ENCODE peak calls at places on chromosomes 7 and 10, in six cellular contexts. W, I, U, B, N and X are unnamed samples.

GRCh38 chr10:127813290-127813689 is 76.3 kb downstream of the FOXI2 start:
- DNase-seq in W (no peak), I (no peak), U (no peak), B (no peak), N (no peak), X (no peak)

GRCh38 chr7:44288811-44289340 is 36.5 kb downstream of the CAMK2B start:
- DNase-seq in W (no peak), I (no peak), U (no peak), B (no peak), N (peak), X (no peak)

GRCh38 chr7:115230882-115231508 is 309.1 kb downstream of the MDFIC start:
- DNase-seq in W (peak), I (no peak), U (no peak), B (no peak), N (no peak), X (no peak)

GRCh38 chr7:79386688-79387422 is 66.6 kb downstream of the MAGI2 start:
- DNase-seq in W (no peak), I (no peak), U (no peak), B (no peak), N (no peak), X (no peak)

GRCh38 chr7:36985866-36986402 is 261.6 kb upstream of the AOAH start:
- DNase-seq in W (no peak), I (no peak), U (no peak), B (no peak), N (no peak), X (no peak)

GRCh38 chr10:62264702-62265436 is 3.8 kb downstream of the RTKN2 start:
- DNase-seq in W (peak), I (no peak), U (no peak), B (peak), N (no peak), X (no peak)

GRCh38 chr7:51450541-51450940 is 133.9 kb upstream of the COBL start:
- DNase-seq in W (no peak), I (no peak), U (no peak), B (no peak), N (no peak), X (no peak)

GRCh38 chr7:27478104-27478503 is 184.6 kb downstream of the HIBADH start:
- DNase-seq in W (no peak), I (no peak), U (no peak), B (no peak), N (no peak), X (no peak)

GRCh38 chr7:139867847-139868246 is 38.8 kb downstream of the TBXAS1 start:
- DNase-seq in W (no peak), I (no peak), U (no peak), B (no peak), N (no peak), X (no peak)

GRCh38 chr7:158266817-158267736 is 320.5 kb downstream of the PTPRN2 start:
- DNase-seq in W (no peak), I (no peak), U (no peak), B (no peak), N (no peak), X (no peak)

GRCh38 chr7:73350311-73351068 is 22.5 kb downstream of the FKBP6 start:
- DNase-seq in W (no peak), I (no peak), U (no peak), B (no peak), N (no peak), X (no peak)

GRCh38 chr7:133871757-133872156 is 255.4 kb upstream of the LRGUK start:
- DNase-seq in W (peak), I (no peak), U (no peak), B (no peak), N (no peak), X (no peak)

GRCh38 chr10:126749030-126749655 is 78.7 kb upstream of the C10orf90 start:
- DNase-seq in W (peak), I (peak), U (no peak), B (peak), N (peak), X (peak)

GRCh38 chr7:91837397-91838070 is 43.0 kb downstream of the MTERF1 start:
- DNase-seq in W (no peak), I (no peak), U (no peak), B (no peak), N (no peak), X (no peak)

GRCh38 chr7:69438584-69438983 is 159.7 kb upstream of the AUTS2 start:
- DNase-seq in W (no peak), I (no peak), U (no peak), B (no peak), N (no peak), X (no peak)

GRCh38 chr7:94129443-94130140 is 125.4 kb upstream of the BET1 start:
- DNase-seq in W (peak), I (no peak), U (no peak), B (no peak), N (no peak), X (no peak)

GRCh38 chr7:32890553-32891045 is 961 bp downstream of the KBTBD2 start:
- DNase-seq in W (peak), I (no peak), U (peak), B (no peak), N (no peak), X (peak)

GRCh38 chr7:140485463-140486265 is 6.4 kb upstream of the MKRN1 start:
- DNase-seq in W (no peak), I (no peak), U (no peak), B (peak), N (no peak), X (no peak)

GRCh38 chr10:6202098-6202683 is 541 bp upstream of the PFKFB3 start:
- DNase-seq in W (no peak), I (no peak), U (no peak), B (no peak), N (peak), X (no peak)

GRCh38 chr10:36172054-36172531 is 530.0 kb upstream of the FZD8 start:
- DNase-seq in W (no peak), I (no peak), U (no peak), B (no peak), N (no peak), X (no peak)

GRCh38 chr7:117689421-117689820 is 183.8 kb downstream of the CTTNBP2 start:
- DNase-seq in W (no peak), I (no peak), U (no peak), B (no peak), N (no peak), X (no peak)

GRCh38 chr10:125859128-125859817 is 21.8 kb downstream of the DHX32 start:
- DNase-seq in W (no peak), I (no peak), U (no peak), B (no peak), N (no peak), X (no peak)

GRCh38 chr7:50366311-50366710 is 61.8 kb downstream of the IKZF1 start:
- DNase-seq in W (no peak), I (no peak), U (no peak), B (no peak), N (no peak), X (no peak)

GRCh38 chr10:3668276-3668960 is 116.6 kb downstream of the KLF6 start:
- DNase-seq in W (peak), I (no peak), U (no peak), B (peak), N (peak), X (no peak)

GRCh38 chr7:111459065-111459756 is 103.1 kb downstream of the IMMP2L start:
- DNase-seq in W (no peak), I (no peak), U (no peak), B (no peak), N (no peak), X (no peak)

DNA sequence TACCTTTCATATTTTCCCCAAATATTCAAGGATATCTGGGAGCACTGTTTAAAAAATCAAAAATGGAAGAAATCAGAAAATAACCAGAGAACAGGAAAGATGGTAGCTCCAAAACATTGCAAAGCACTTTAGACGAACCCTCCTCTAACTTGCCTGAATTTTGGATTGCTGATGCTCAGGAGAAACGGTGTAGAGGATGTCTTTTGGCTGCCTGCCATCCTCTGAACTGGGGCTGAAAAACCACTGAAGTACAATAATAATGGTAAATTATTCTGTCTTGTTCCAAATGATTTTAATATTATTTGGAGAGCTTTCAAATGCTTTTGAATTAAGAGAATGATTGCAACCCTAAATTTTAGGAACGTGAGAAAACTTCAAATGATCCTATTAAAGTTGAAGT is 167.2 kb upstream of the SLC13A1 start:
- DNase-seq in W (no peak), I (no peak), U (no peak), B (no peak), N (no peak), X (no peak)
- TF ChIP-seq TAF1 in W (no peak), I (no peak), U (no peak), B (no peak), N (no peak), X (no peak)

GRCh38 chr7:127504715-127505114 is 80.7 kb downstream of the GCC1 start:
- DNase-seq in W (peak), I (no peak), U (no peak), B (peak), N (peak), X (no peak)

DNA sequence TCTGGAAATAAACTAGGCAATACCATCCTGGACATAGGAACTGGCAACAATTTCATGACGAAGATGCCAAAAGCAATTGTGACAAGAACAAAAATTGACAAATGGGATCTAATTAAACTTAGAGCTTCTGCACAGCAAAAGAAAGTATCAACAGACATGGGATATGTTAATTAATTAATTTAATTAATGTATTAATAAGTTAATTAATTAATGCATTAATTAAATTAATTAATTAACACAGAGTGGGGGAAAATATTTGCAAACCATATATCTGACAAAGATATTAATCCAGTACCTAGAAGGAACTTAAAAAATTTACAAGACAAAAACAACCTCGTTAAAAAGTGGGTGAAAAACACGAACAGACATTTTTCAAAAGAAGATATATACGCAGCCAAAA is 83.6 kb downstream of the GCC1 start:
- DNase-seq in W (no peak), I (no peak), U (no peak), B (no peak), N (no peak), X (no peak)
- TF ChIP-seq POLR2A in W (no peak), I (no peak), U (no peak), B (no peak), N (no peak), X (no peak)

GRCh38 chr10:71981868-71982230 is 17.7 kb downstream of the CHST3 start:
- DNase-seq in W (no peak), I (no peak), U (no peak), B (no peak), N (no peak), X (no peak)

GRCh38 chr10:71978988-71979691 is 14.9 kb downstream of the CHST3 start:
- DNase-seq in W (no peak), I (no peak), U (no peak), B (no peak), N (no peak), X (no peak)

GRCh38 chr10:71979692-71980062 is 15.5 kb downstream of the CHST3 start:
- DNase-seq in W (no peak), I (no peak), U (no peak), B (no peak), N (no peak), X (no peak)

GRCh38 chr10:71981024-71981867 is 17.1 kb downstream of the CHST3 start:
- DNase-seq in W (peak), I (no peak), U (peak), B (no peak), N (no peak), X (no peak)

GRCh38 chr10:71980181-71981023 is 16.2 kb downstream of the CHST3 start:
- DNase-seq in W (no peak), I (no peak), U (no peak), B (peak), N (no peak), X (no peak)
- TF ChIP-seq POLR2AphosphoS5 in W (no peak), I (no peak), U (no peak), B (peak), N (no peak), X (no peak)

GRCh38 chr7:55065079-55065478 is 46.3 kb downstream of the EGFR start:
- DNase-seq in W (no peak), I (no peak), U (peak), B (no peak), N (no peak), X (no peak)

GRCh38 chr7:55067748-55068147 is 48.9 kb downstream of the EGFR start:
- DNase-seq in W (no peak), I (no peak), U (no peak), B (no peak), N (no peak), X (no peak)

GRCh38 chr7:55066938-55067337 is 48.1 kb downstream of the EGFR start:
- DNase-seq in W (no peak), I (no peak), U (no peak), B (no peak), N (no peak), X (no peak)

GRCh38 chr7:55065511-55066229 is 46.9 kb downstream of the EGFR start:
- DNase-seq in W (peak), I (no peak), U (peak), B (no peak), N (no peak), X (no peak)

GRCh38 chr7:55066479-55066878 is 47.7 kb downstream of the EGFR start:
- DNase-seq in W (peak), I (no peak), U (no peak), B (no peak), N (no peak), X (no peak)
- TF ChIP-seq TAF1 in W (no peak), I (no peak), U (no peak), B (no peak), N (no peak), X (no peak)